ENCODE peak calls at places on chromosomes 6 and 20, in four cellular contexts. L is H9, C is heart left ventricle, R is uterus. S is an unnamed sample.
A peak's percentile ranks its signal among the peaks of the same experiment; 100 is the strongest.

GRCh38 chr6:43970913-43971775 is 156.1 kb downstream of the MRPL14 start:
- DNase-seq in R (peak; percentile 59), L (peak; percentile 30), C (peak; percentile 19), S (no peak)

GRCh38 chr6:45576648-45577624 is 199.2 kb upstream of the SUPT3H start:
- DNase-seq in L (no peak), C (peak; percentile 73), R (no peak), S (peak; percentile 77)

GRCh38 chr6:1312193-1312443 is 220 bp downstream of the FOXQ1 start:
- DNase-seq in L (no peak), R (no peak), C (no peak), S (no peak)

GRCh38 chr6:146543940-146544661 is 468 bp downstream of the RAB32 start:
- DNase-seq in R (peak; percentile 39), L (peak; percentile 54), C (peak; percentile 23), S (no peak)

GRCh38 chr6:5986847-5987246 is 19.9 kb downstream of the NRN1 start:
- DNase-seq in C (no peak), R (no peak), L (no peak), S (no peak)

GRCh38 chr6:170307080-170307545 is 555 bp downstream of the FAM120B start:
- DNase-seq in R (no peak), L (no peak), C (no peak), S (no peak)

GRCh38 chr6:10420546-10421507 is 6.0 kb upstream of the TFAP2A start:
- DNase-seq in L (peak; percentile 80), C (no peak), R (no peak), S (no peak)

GRCh38 chr20:45469336-45470261 is at the start of gene WFDC2:
- DNase-seq in L (peak; percentile 78), C (no peak), R (no peak), S (no peak)

GRCh38 chr6:170087946-170088348 is 202.9 kb downstream of the DLL1 start:
- DNase-seq in L (peak; percentile 30), C (peak; percentile 20), R (peak; percentile 10), S (no peak)

GRCh38 chr6:30793521-30794194 is 49.3 kb upstream of the IER3 start:
- DNase-seq in C (no peak), L (no peak), R (no peak), S (no peak)

GRCh38 chr6:32844839-32845372 is 1.1 kb upstream of the PSMB8 start:
- DNase-seq in C (no peak), L (no peak), R (no peak), S (no peak)

GRCh38 chr6:32845381-32845884 is 1.6 kb upstream of the PSMB8 start:
- DNase-seq in R (no peak), C (peak; percentile 25), L (no peak), S (peak; percentile 84)

GRCh38 chr6:32843321-32843978 is 397 bp downstream of the PSMB8 start:
- DNase-seq in R (no peak), L (peak; percentile 47), C (peak; percentile 17), S (peak; percentile 84)

GRCh38 chr6:32842690-32843089 is 1.2 kb downstream of the PSMB8 start:
- DNase-seq in L (no peak), R (no peak), C (no peak), S (no peak)

DNA sequence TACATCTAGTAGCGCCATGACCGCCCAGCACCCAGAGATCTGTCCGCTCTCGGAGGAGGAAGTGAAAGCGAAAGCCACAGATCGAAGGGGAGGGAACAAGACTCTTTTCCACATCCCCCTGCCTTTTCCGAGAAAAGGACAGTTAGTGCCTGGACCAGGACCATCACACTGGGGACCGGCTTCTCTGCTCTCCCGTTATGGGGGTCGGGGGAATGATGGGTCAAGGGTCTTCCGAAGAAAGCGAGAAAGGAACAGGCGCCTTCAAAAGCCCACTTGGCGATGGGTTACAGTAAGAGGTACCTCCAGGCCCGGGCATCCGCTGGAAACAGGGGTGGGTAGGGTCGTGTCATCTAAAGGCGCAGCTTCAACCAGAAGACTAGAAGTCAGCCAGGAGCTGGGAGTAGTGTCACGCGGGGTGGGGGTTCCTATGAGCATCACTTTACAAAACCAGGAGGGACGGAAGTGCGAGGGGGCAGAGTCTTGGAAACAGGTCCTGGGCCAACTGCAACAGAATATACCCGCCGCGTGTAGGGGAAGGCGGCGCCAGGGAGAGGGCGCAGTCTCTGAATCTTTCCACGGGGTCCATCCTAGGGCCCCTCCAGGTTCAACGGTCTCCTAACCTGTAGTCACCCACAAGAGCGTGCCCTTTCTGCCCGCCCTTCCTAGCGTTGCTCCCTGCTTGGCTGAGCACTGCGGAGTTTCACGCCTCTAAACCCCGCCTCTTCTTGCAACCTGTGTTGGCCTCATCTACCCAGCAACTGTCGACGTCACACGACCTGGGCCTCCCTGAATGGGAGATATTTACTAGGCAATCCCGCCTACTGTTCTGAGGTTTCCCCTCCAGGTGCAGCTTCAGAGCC is at the start of gene PSMB8:
- DNase-seq in R (peak; percentile 98), C (peak; percentile 95), L (peak; percentile 98), S (peak; percentile 98)
- TF ChIP-seq CTCF in R (peak; percentile 16), C (peak; percentile 22), L (peak; percentile 21), S (no peak)

GRCh38 chr6:84361372-84362179 is 134.1 kb upstream of the CEP162 start:
- DNase-seq in C (no peak), L (no peak), R (no peak), S (no peak)
- H3K4me1 ChIP-seq in C (no peaks in the 10 kb centered on the region), L (no peaks in the 10 kb centered on the region), R (no peaks in the 10 kb centered on the region), S (no peaks in the 10 kb centered on the region)

DNA sequence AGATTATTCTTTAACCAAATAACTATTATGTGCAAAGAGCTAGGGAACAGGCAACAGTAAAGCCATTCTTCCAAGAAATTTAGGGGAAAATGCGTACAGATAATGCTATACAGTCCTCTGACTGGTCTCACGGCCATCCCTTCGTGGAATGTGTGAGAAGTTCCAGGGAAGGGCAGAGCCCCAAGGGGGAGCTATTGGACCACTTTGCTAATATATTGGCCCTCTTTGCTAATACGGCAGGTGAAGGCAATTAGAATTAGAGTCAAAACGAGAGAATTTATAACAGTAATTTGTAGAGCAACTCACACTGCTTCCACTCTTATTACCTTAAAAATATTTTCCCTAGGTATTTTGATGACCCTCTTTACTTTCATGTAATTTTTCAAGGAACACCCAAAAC is 140.4 kb downstream of the IMPG1 start:
- DNase-seq in R (no peak), C (no peak), L (peak; percentile 61), S (no peak)
- TF ChIP-seq CTCF in R (no peak), C (peak; percentile 57), L (peak; percentile 92), S (no peak)

DNA sequence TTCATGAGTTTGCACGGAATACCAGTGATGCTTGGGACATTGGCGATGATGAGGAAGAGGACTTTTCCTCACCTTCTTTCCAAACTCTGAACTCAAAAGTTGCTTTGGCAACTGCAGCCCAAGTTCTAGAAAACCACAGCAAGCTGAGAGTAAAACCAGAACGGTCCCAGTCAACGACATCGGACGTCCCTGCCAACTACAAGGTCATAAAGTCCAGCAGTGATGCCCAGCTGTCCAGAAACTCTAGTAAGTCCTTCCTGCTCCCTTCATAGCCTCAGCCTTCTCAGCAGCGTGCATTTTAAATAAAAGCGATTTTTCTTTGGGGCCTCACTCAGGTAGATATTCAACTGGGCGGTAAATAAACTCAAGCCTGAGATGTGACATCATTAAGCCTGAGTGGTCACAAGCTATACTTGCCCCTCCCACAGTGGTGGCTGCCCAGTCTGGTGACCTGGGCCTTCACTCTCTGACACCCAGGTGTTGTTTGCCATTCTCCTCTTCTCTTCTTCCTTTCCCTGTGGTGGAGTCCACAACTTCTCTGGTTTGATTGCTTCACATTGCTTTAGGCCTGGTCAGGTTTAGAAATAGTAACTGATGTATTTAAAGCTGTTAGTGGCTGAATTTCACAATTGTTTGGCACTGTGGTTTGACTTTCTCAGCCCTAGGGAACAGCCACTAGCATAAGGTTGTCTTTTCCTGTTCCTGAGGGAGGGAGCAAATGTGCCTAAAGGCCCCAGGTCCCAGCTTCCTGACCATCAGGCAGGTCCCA is 21.6 kb upstream of the TMEM217 start:
- DNase-seq in C (no peak), L (no peak), R (no peak), S (no peak)
- H3K4me1 ChIP-seq in C (peaks cover 9% of the 10 kb centered on the region), L (no peaks in the 10 kb centered on the region), R (no peaks in the 10 kb centered on the region), S (peaks cover 17% of the 10 kb centered on the region)